ENCODE peak calls at places on chromosome 5, in five cellular contexts. B is neuronal stem cell, E is mesenchymal stem cell, C is H9, T is H1. X is an unnamed sample.

GRCh38 chr5:80369521-80369920 is 38.3 kb upstream of the ZFYVE16 start:
- DNase-seq in B (no peak), E (no peak), C (no peak), T (no peak), X (no peak)

GRCh38 chr5:39417979-39418378 is 6.8 kb downstream of the DAB2 start:
- DNase-seq in B (no peak), E (no peak), C (no peak), T (no peak), X (no peak)

GRCh38 chr5:31232273-31232888 is 38.9 kb downstream of the CDH6 start:
- DNase-seq in B (peak; percentile 46), E (peak; percentile 50), C (peak; percentile 38), T (no peak), X (peak; percentile 78)

GRCh38 chr5:146494656-146495055 is 21.3 kb downstream of the GPR151 start:
- DNase-seq in B (no peak), E (no peak), C (no peak), T (no peak), X (no peak)

GRCh38 chr5:3180610-3181009 is 415.0 kb upstream of the IRX1 start:
- DNase-seq in B (no peak), E (no peak), C (no peak), T (no peak), X (no peak)

GRCh38 chr5:135560858-135561257 is 17.9 kb downstream of the CXCL14 start:
- DNase-seq in B (peak; percentile 75), E (peak; percentile 71), C (peak; percentile 87), T (peak; percentile 92), X (peak; percentile 70)

GRCh38 chr5:180832638-180833068 is 28.4 kb downstream of the ZFP62 start:
- DNase-seq in B (no peak), E (no peak), C (no peak), T (no peak), X (no peak)

GRCh38 chr5:98031496-98031895 is 742.0 kb upstream of the RGMB start:
- DNase-seq in B (no peak), E (no peak), C (no peak), T (no peak), X (no peak)

GRCh38 chr5:105259581-105260217 is 1697.1 kb upstream of the NUDT12 start:
- DNase-seq in B (no peak), E (no peak), C (no peak), T (no peak), X (peak; percentile 72)

GRCh38 chr5:42948961-42949347 is 91.2 kb downstream of the ANXA2R start:
- DNase-seq in B (no peak), E (no peak), C (no peak), T (no peak), X (no peak)

GRCh38 chr5:142888469-142889085 is 118.4 kb downstream of the ARHGAP26 start:
- DNase-seq in B (peak; percentile 46), E (peak; percentile 64), C (no peak), T (no peak), X (peak; percentile 72)

GRCh38 chr5:140351609-140352334 is 5.4 kb upstream of the HBEGF start:
- DNase-seq in B (peak; percentile 82), E (peak; percentile 81), C (no peak), T (peak; percentile 75), X (peak; percentile 46)

GRCh38 chr5:32254987-32255900 is 57.5 kb downstream of the MTMR12 start:
- DNase-seq in B (no peak), E (no peak), C (no peak), T (no peak), X (no peak)

GRCh38 chr5:93433422-93433821 is 147.6 kb downstream of the NR2F1-AS1 start:
- DNase-seq in B (no peak), E (peak; percentile 96), C (no peak), T (no peak), X (no peak)

GRCh38 chr5:56359809-56360685 is 126.9 kb upstream of the ANKRD55 start:
- DNase-seq in B (no peak), E (no peak), C (no peak), T (no peak), X (no peak)

GRCh38 chr5:1500411-1501091 is 23.2 kb downstream of the LPCAT1 start:
- DNase-seq in B (no peak), E (no peak), C (no peak), T (no peak), X (no peak)

GRCh38 chr5:131684595-131684994 is 49.6 kb upstream of the RAPGEF6 start:
- DNase-seq in B (no peak), E (no peak), C (no peak), T (no peak), X (no peak)

GRCh38 chr5:131685514-131686171 is 50.6 kb upstream of the RAPGEF6 start:
- DNase-seq in B (no peak), E (no peak), C (no peak), T (no peak), X (no peak)

GRCh38 chr5:131682824-131683223 is 47.8 kb upstream of the RAPGEF6 start:
- DNase-seq in B (no peak), E (no peak), C (no peak), T (no peak), X (no peak)

GRCh38 chr5:131682175-131682574 is 47.1 kb upstream of the RAPGEF6 start:
- DNase-seq in B (no peak), E (no peak), C (no peak), T (no peak), X (no peak)

DNA sequence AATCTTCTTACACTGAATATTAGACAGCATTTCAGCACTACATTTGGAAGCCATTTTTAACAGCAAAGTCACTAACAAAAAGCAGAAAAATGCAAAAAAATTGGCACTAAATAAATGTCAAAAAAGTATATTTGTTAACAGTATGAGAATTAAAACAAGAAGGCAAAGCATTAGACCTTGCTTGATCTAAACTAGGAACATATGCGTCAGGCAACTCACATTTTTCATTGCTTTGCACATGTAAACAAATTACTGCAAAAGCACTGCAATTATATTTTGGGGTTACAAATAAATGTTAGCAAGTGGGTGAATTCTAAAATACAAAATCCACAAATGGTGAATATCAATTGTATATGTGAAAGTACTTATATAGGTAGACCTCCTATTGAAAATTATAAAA is 49.0 kb upstream of the RAPGEF6 start:
- DNase-seq in B (no peak), E (no peak), C (no peak), T (no peak), X (no peak)
- H2BK12ac ChIP-seq in B (no peak overlapping the region), E (no peak overlapping the region), C (no peak overlapping the region), T (no peak overlapping the region), X (no peak overlapping the region)

GRCh38 chr5:132499440-132500243 is 9.1 kb upstream of the IRF1 start:
- DNase-seq in B (no peak), E (peak; percentile 11), C (no peak), T (peak; percentile 35), X (no peak)
- H3K4me1 ChIP-seq in B (peaks cover 17% of the 10 kb centered on the region), E (peaks cover 51% of the 10 kb centered on the region), C (peaks cover 3% of the 10 kb centered on the region), T (peaks cover 4% of the 10 kb centered on the region), X (peaks cover 13% of the 10 kb centered on the region)

GRCh38 chr5:96322217-96322616 is 110.8 kb downstream of the PCSK1 start:
- DNase-seq in B (no peak), E (no peak), C (no peak), T (no peak), X (no peak)

GRCh38 chr5:96327728-96328127 is 105.3 kb downstream of the PCSK1 start:
- DNase-seq in B (no peak), E (no peak), C (no peak), T (no peak), X (no peak)

GRCh38 chr5:96322865-96323264 is 110.2 kb downstream of the PCSK1 start:
- DNase-seq in B (no peak), E (no peak), C (no peak), T (no peak), X (no peak)

GRCh38 chr5:96326902-96327301 is 106.1 kb downstream of the PCSK1 start:
- DNase-seq in B (no peak), E (no peak), C (no peak), T (no peak), X (no peak)

DNA sequence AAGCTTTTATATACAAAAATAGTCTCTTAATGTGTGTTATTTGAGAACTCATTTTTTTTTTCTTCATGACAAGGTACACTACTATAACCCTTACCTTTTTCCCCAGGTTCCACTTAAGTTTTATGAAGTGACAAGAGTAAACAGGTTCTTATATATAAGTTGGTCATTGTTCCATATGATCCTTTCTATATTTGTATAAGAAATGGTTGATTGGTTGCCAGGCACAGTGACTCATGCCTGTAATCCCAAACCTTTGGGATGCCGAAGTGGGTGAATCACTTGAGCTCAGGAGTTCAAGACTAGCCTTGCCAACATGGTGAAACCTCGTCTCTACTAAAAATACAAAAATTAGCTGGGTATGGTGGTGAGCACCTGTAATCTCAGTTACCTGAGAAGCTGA is 108.3 kb downstream of the PCSK1 start:
- DNase-seq in B (no peak), E (peak; percentile 50), C (no peak), T (no peak), X (peak; percentile 51)
- H3K18ac ChIP-seq in B (no peak overlapping the region), E (peak overlapping the region; percentile 3), C (no peak overlapping the region), T (no peak overlapping the region), X (no peak overlapping the region)

GRCh38 chr5:170585278-170585677 is 81.5 kb downstream of the KCNIP1 start:
- DNase-seq in B (no peak), E (no peak), C (no peak), T (no peak), X (no peak)
- H2BK12ac ChIP-seq in B (no peak overlapping the region), E (no peak overlapping the region), C (no peak overlapping the region), T (no peak overlapping the region), X (no peak overlapping the region)

DNA sequence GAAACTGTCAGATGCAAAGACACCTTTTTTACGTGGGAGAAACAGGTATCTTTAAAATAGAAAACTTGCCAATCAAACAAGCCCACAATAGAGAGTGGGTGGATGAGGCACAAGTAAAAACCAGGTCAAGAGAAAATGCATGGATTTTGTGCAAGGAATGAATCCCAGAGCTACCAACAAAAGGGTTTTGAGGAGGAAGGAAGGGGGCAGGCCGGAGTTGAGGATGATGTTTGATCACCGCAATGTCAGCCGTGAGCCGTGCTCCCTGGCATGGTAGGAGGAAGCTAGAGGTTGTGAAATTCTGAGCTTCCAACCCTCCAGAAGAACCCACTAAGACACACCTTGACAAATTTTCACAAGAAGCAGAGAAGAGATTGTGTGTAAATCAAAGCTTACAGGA is 53.2 kb downstream of the HRH2 start:
- DNase-seq in B (no peak), E (no peak), C (no peak), T (no peak), X (no peak)
- H3K4me1 ChIP-seq in B (no peaks in the 10 kb centered on the region), E (no peaks in the 10 kb centered on the region), C (no peaks in the 10 kb centered on the region), T (no peaks in the 10 kb centered on the region), X (peaks cover 3% of the 10 kb centered on the region)

GRCh38 chr5:151081426-151082273 is 816 bp upstream of the TNIP1 start:
- DNase-seq in B (no peak), E (peak; percentile 80), C (no peak), T (no peak), X (peak; percentile 66)

GRCh38 chr5:151078490-151079262 is 2.2 kb downstream of the TNIP1 start:
- DNase-seq in B (no peak), E (no peak), C (no peak), T (no peak), X (no peak)

GRCh38 chr5:151080620-151081425 is at the start of gene TNIP1:
- DNase-seq in B (peak; percentile 68), E (peak; percentile 91), C (peak; percentile 81), T (peak; percentile 92), X (peak; percentile 87)

GRCh38 chr5:151082274-151082902 is 1.6 kb upstream of the TNIP1 start:
- DNase-seq in B (peak; percentile 17), E (peak; percentile 75), C (peak; percentile 57), T (no peak), X (peak; percentile 53)

GRCh38 chr5:151079838-151080619 is 805 bp downstream of the TNIP1 start:
- DNase-seq in B (no peak), E (peak; percentile 66), C (no peak), T (no peak), X (no peak)
- H3K18ac ChIP-seq in B (no peak overlapping the region), E (peak overlapping the region; percentile 98), C (no peak overlapping the region), T (no peak overlapping the region), X (peak overlapping the region; percentile 100)